ENCODE peak calls at places on chromosomes 13 and 19, in four cellular contexts. N is breast epithelium, D is lower leg skin, L is Peyer's patch. T is an unnamed sample.

GRCh38 chr13:101127741-101128353 is 288.5 kb downstream of the NALCN start:
- DNase-seq in N (no peak), L (no peak), D (no peak), T (no peak)

GRCh38 chr13:111013196-111013595 is 98.3 kb upstream of the ANKRD10 start:
- DNase-seq in L (no peak), D (no peak), N (no peak), T (no peak)

GRCh38 chr19:18194554-18195238 is 1.7 kb downstream of the MPV17L2 start:
- DNase-seq in D (no peak), N (no peak), L (peak), T (peak)

GRCh38 chr13:104008075-104008474 is 941.9 kb upstream of the SLC10A2 start:
- DNase-seq in D (no peak), N (no peak), L (no peak), T (no peak)

GRCh38 chr13:47549219-47549752 is 451.8 kb downstream of the SUCLA2 start:
- DNase-seq in D (no peak), N (no peak), L (no peak), T (no peak)

GRCh38 chr19:401836-402535 is 7.0 kb downstream of the C2CD4C start:
- DNase-seq in L (no peak), D (no peak), N (peak), T (no peak)

GRCh38 chr19:44626067-44626624 is 12.8 kb downstream of the IGSF23 start:
- DNase-seq in N (peak), L (no peak), D (no peak), T (no peak)

GRCh38 chr13:42364613-42365000 is 92.7 kb downstream of the AKAP11 start:
- DNase-seq in N (no peak), D (no peak), L (no peak), T (no peak)

GRCh38 chr19:16739546-16739945 is 19.9 kb downstream of the NWD1 start:
- DNase-seq in L (no peak), D (no peak), N (no peak), T (no peak)

GRCh38 chr19:35913589-35913988 is 5.5 kb upstream of the TYROBP start:
- DNase-seq in L (no peak), D (no peak), N (no peak), T (no peak)

GRCh38 chr19:10764340-10764894 is 46.5 kb downstream of the DNM2 start:
- DNase-seq in L (peak), N (no peak), D (no peak), T (peak)

GRCh38 chr19:37778613-37779138 is 710 bp downstream of the ZNF573 start:
- DNase-seq in N (no peak), L (no peak), D (no peak), T (no peak)

GRCh38 chr13:72304121-72304745 is 423.2 kb downstream of the MZT1 start:
- DNase-seq in N (no peak), L (no peak), D (no peak), T (no peak)

GRCh38 chr13:95620498-95621140 is 23.9 kb downstream of the DZIP1 start:
- DNase-seq in D (no peak), L (no peak), N (no peak), T (no peak)

GRCh38 chr19:495440-496332 is 600 bp upstream of the MADCAM1 start:
- DNase-seq in N (no peak), L (no peak), D (no peak), T (peak)

GRCh38 chr13:78659450-78660110 is 625 bp upstream of the OBI1 start:
- DNase-seq in L (no peak), D (no peak), N (no peak), T (no peak)

GRCh38 chr19:24048261-24048660 is 38.7 kb upstream of the ZNF254 start:
- DNase-seq in N (no peak), L (no peak), D (no peak), T (no peak)

GRCh38 chr13:27007166-27007565 is 164.4 kb downstream of the USP12 start:
- DNase-seq in L (no peak), D (no peak), N (no peak), T (no peak)

GRCh38 chr13:25051065-25051464 is 44.9 kb upstream of the PABPC3 start:
- DNase-seq in L (no peak), N (no peak), D (no peak), T (no peak)

DNA sequence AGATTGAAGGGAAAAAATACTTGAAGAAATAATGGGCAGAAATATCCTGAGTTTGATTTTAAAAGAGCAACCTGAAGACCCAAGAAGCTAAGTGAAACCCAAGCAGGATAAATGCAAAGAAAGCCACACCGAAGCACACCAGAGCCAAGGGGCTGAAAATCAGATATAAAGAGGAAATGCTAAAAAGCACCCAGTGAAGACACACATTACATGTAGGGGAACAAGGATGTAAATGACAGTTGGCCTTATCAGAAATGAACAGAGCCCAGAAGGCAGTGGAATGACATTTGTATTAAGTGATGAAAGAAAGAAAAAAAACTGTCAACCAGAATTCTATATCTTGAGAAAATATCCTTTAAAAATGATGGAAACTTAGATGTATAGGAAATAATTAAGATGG is 139.1 kb downstream of the SLC7A1 start:
- DNase-seq in N (no peak), D (no peak), L (no peak), T (no peak)
- TF ChIP-seq POLR2A in N (no peak), D (no peak), L (no peak), T (no peak)

DNA sequence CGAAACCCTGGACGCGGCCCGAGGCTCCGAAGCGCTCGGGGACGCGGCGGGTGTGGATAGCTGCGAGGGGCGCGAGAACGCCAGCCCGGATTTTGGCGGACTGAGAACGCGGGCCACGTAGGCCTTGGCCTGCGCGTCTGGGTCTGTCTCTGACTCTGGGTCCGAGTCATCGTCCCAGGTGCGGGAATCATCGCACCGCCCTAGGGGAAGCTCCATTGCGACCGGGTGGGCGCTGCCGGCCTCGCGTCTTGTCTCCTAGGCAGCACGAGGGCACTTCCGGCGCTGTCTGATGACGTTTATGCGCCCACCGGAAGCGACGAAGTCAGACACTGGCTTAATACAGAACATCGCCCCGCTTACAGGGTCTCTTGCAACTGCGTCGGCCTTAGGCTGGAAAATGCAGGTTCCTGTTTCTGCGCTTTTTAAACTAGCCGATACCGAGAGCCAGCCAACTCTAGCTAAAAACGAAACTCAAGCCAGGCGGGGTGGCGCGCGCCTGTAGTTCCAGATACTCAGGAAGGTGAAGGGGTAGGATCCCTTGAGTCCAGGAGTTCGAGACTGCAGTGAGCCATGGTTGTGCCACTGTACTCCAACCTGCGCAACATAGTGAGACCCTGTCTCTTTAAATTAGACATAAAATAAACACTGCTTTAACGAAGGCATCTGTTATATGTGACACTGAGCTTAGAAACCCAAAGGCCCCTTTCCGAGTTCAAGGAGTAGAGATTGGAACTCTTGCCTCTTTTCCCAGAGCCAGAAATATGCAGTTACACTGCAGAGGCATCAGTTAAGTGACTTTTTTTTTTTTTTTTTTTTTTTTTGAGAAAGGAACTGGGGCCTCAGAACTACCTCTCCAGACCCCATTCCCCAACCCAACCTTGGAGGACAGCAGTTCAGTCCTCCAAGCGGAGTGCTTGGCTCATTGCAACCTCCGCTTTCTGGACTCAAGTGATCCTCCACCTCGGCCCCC is at the start of gene FBXW9:
- DNase-seq in N (peak), L (peak), D (peak), T (peak)
- TF ChIP-seq POLR2A in N (no peak), L (peak), D (no peak), T (peak)

GRCh38 chr19:48625891-48626327 is 6.6 kb downstream of the SPHK2 start:
- DNase-seq in N (no peak), L (no peak), D (no peak), T (peak)

GRCh38 chr19:48623556-48624066 is 4.3 kb downstream of the SPHK2 start:
- DNase-seq in D (no peak), N (no peak), L (no peak), T (no peak)

GRCh38 chr19:48627211-48627864 is 8.0 kb downstream of the SPHK2 start:
- DNase-seq in L (peak), D (no peak), N (no peak), T (peak)

GRCh38 chr19:48624791-48625723 is 5.8 kb downstream of the SPHK2 start:
- DNase-seq in D (no peak), N (no peak), L (peak), T (peak)

DNA sequence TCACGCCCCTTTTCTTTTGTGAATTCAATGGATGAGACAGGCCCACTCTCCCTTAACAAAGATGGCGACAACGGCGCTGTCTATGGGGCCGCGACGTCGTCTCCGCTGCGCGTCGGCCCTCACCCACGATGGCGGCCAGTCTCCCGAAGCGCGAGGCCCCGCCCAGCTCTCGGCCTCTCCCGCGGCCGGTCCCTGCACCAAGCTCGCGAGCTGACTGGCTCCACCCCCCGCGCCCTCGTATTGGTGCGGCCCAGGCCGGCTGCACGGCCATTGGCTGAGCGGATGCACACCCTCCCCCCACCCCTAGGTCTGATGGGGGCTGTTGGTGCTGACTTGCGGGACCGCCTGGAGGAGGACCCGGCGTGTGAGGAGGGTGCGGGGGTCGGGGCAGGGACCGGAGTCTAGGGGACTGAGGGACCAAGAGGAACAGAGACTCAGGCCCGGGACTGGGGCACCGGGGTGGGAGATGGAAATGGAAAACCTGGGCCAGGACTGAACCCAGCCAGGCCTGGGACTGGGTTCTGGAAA is 4.8 kb downstream of the SPHK2 start:
- DNase-seq in L (peak), N (peak), D (peak), T (peak)
- TF ChIP-seq POLR2A in L (no peak), N (no peak), D (no peak), T (peak)

DNA sequence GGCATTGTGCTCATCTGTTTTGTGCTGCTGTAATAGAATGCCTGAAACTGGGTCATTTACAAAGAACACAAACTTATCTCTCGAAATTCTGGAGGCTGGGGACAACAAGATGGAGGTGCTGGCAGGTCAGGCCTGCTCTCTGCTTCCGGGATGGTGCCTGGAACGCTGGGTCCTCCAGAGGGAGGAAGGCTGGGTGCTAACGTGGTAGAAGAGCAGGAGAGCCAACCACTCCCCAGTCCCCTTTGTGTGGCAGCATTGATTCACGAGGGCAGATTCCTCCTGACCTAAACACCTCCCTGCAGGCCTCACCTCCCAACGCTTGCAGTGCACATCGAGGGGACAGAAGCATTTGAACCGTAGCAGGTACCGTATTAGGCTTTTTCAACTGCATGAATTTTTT is 34.1 kb upstream of the TFDP1 start:
- DNase-seq in L (peak), D (no peak), N (peak), T (no peak)
- TF ChIP-seq POLR2A in L (no peak), D (no peak), N (no peak), T (no peak)

GRCh38 chr19:1785310-1785709 is 26.8 kb downstream of the ATP8B3 start:
- DNase-seq in N (no peak), L (no peak), D (no peak), T (no peak)

GRCh38 chr19:1786668-1787067 is 25.4 kb downstream of the ATP8B3 start:
- DNase-seq in L (no peak), D (no peak), N (no peak), T (no peak)

GRCh38 chr19:1789282-1790020 is 22.6 kb downstream of the ATP8B3 start:
- DNase-seq in L (no peak), N (no peak), D (no peak), T (no peak)

GRCh38 chr19:1790054-1790762 is 21.9 kb downstream of the ATP8B3 start:
- DNase-seq in L (no peak), N (no peak), D (no peak), T (no peak)

DNA sequence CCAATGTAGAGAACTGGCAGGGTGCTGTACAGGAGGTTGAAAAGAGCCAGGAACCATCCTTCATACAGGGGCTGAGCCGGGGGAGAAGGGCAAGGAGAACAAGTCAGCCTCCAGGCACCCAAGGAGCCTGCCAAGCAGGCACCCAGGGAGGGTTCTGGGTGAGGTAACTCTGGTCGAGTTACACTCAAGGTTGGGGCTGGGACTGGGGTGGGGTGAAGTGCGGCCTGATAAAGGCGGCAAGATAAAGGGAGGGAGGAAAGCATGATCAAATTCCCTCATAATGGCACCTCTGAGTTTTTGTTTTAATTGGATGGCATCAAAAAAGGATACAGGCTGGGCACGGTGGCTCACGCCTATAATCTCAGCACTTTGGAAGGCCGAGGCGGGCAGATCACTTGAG is 25.0 kb downstream of the ATP8B3 start:
- DNase-seq in L (no peak), D (no peak), N (no peak), T (no peak)
- TF ChIP-seq POLR2A in L (no peak), D (no peak), N (no peak), T (no peak)